ENCODE peak calls at places on chromosome 1, in nine cellular contexts. R, L, E, D, N, S, W, K and V are unnamed samples.

GRCh38 chr1:86975993-86976392 is 61.6 kb downstream of the HS2ST1 start:
- DNase-seq in R (no peak), L (no peak), E (no peak), D (no peak), N (no peak), S (no peak), W (no peak), K (no peak), V (no peak)

GRCh38 chr1:161313554-161314200 is 504 bp upstream of the SDHC start:
- DNase-seq in R (no peak), L (no peak), E (no peak), D (no peak), N (no peak), S (no peak), W (no peak), K (no peak), V (no peak)

GRCh38 chr1:66271216-66271903 is 262.6 kb upstream of the SGIP1 start:
- DNase-seq in R (no peak), L (peak), E (peak), D (peak), N (peak), S (no peak), W (peak), K (no peak), V (no peak)

GRCh38 chr1:15177710-15178166 is 24.2 kb downstream of the TMEM51 start:
- DNase-seq in R (no peak), L (no peak), E (no peak), D (no peak), N (no peak), S (no peak), W (no peak), K (no peak), V (no peak)

GRCh38 chr1:9121891-9122409 is 7.0 kb downstream of the GPR157 start:
- DNase-seq in R (no peak), L (no peak), E (no peak), D (peak), N (no peak), S (peak), W (no peak), K (no peak), V (no peak)

GRCh38 chr1:77776007-77776725 is 3.3 kb upstream of the MIGA1 start:
- DNase-seq in R (no peak), L (no peak), E (no peak), D (no peak), N (no peak), S (no peak), W (no peak), K (no peak), V (no peak)

GRCh38 chr1:229980009-229980408 is 87.0 kb upstream of the GALNT2 start:
- DNase-seq in R (no peak), L (peak), E (no peak), D (no peak), N (peak), S (no peak), W (no peak), K (no peak), V (no peak)

GRCh38 chr1:2127181-2128145 is 67.1 kb downstream of the FAAP20 start:
- DNase-seq in R (no peak), L (no peak), E (no peak), D (no peak), N (peak), S (no peak), W (no peak), K (no peak), V (no peak)

GRCh38 chr1:28190337-28190979 is 14.0 kb upstream of the PTAFR start:
- DNase-seq in R (no peak), L (no peak), E (no peak), D (no peak), N (no peak), S (no peak), W (no peak), K (no peak), V (no peak)

GRCh38 chr1:11501491-11501897 is 22.5 kb downstream of the DISP3 start:
- DNase-seq in R (no peak), L (no peak), E (no peak), D (peak), N (no peak), S (no peak), W (peak), K (no peak), V (no peak)

GRCh38 chr1:10652626-10653025 is 143.8 kb downstream of the CASZ1 start:
- DNase-seq in R (no peak), L (no peak), E (no peak), D (no peak), N (peak), S (no peak), W (no peak), K (no peak), V (no peak)

GRCh38 chr1:236685917-236686814 is at the start of gene ACTN2:
- DNase-seq in R (no peak), L (no peak), E (no peak), D (peak), N (no peak), S (no peak), W (peak), K (peak), V (no peak)

GRCh38 chr1:184189361-184189760 is 137.8 kb downstream of the TSEN15 start:
- DNase-seq in R (no peak), L (no peak), E (no peak), D (no peak), N (no peak), S (no peak), W (no peak), K (no peak), V (no peak)

GRCh38 chr1:225470691-225471452 is 43.0 kb upstream of the LBR start:
- DNase-seq in R (no peak), L (no peak), E (no peak), D (no peak), N (no peak), S (no peak), W (no peak), K (no peak), V (no peak)

GRCh38 chr1:150622219-150622975 is 7.0 kb downstream of the ENSA start:
- DNase-seq in R (no peak), L (no peak), E (no peak), D (no peak), N (no peak), S (no peak), W (peak), K (no peak), V (no peak)

GRCh38 chr1:30381671-30382365 is 341.6 kb downstream of the MATN1 start:
- DNase-seq in R (no peak), L (no peak), E (no peak), D (no peak), N (no peak), S (no peak), W (peak), K (no peak), V (no peak)

GRCh38 chr1:110258734-110259133 is 48.6 kb downstream of the KCNC4 start:
- DNase-seq in R (no peak), L (no peak), E (no peak), D (no peak), N (no peak), S (no peak), W (no peak), K (no peak), V (no peak)

GRCh38 chr1:3244025-3244424 is 175.0 kb downstream of the PRDM16 start:
- DNase-seq in R (no peak), L (no peak), E (no peak), D (no peak), N (no peak), S (no peak), W (no peak), K (no peak), V (no peak)

GRCh38 chr1:27031235-27032118 is 18.8 kb upstream of the TENT5B start:
- DNase-seq in R (no peak), L (peak), E (peak), D (no peak), N (peak), S (no peak), W (peak), K (no peak), V (no peak)

GRCh38 chr1:78825561-78825960 is 175.9 kb downstream of the IFI44 start:
- DNase-seq in R (no peak), L (no peak), E (peak), D (no peak), N (no peak), S (no peak), W (no peak), K (no peak), V (no peak)